ENCODE peak calls at places on chromosomes 13 and 19, in seven cellular contexts. O is PC-3, E is adrenal gland, C is HepG2, I is fibroblast of lung, Y is H7, N is AG10803. V is an unnamed sample.

GRCh38 chr19:32469796-32470195 is 64.2 kb downstream of the DPY19L3 start:
- DNase-seq in N (peak; percentile 3), C (no peak), Y (no peak), E (no peak), I (no peak), O (no peak), V (no peak)

GRCh38 chr13:97712770-97713169 is 240.7 kb upstream of the IPO5 start:
- DNase-seq in I (no peak), N (no peak), Y (no peak), O (no peak), E (no peak), C (no peak), V (no peak)

GRCh38 chr19:55206664-55207500 is 2.4 kb downstream of the PTPRH start:
- DNase-seq in Y (peak; percentile 95), C (peak; percentile 93), I (peak; percentile 85), N (peak; percentile 75), O (peak; percentile 96), E (peak; percentile 98), V (no peak)

GRCh38 chr19:47020132-47020805 is 632 bp downstream of the NPAS1 start:
- DNase-seq in Y (peak; percentile 88), C (no peak), E (no peak), N (no peak), I (no peak), O (no peak), V (no peak)

GRCh38 chr19:8363803-8364771 is at the start of gene ANGPTL4:
- DNase-seq in I (peak; percentile 50), Y (peak; percentile 97), C (no peak), E (peak; percentile 65), N (peak; percentile 74), O (peak; percentile 79), V (no peak)

GRCh38 chr13:85816413-85816812 is 17.2 kb upstream of the SLITRK6 start:
- DNase-seq in I (no peak), O (peak; percentile 56), Y (no peak), C (no peak), E (no peak), N (no peak), V (no peak)

GRCh38 chr19:33580026-33580644 is 41.6 kb upstream of the CHST8 start:
- DNase-seq in Y (peak; percentile 19), O (peak; percentile 52), E (no peak), N (no peak), C (peak; percentile 20), I (no peak), V (no peak)

GRCh38 chr13:25242956-25243355 is 44.3 kb downstream of the MTMR6 start:
- DNase-seq in Y (no peak), O (no peak), N (no peak), C (no peak), I (no peak), E (no peak), V (no peak)

GRCh38 chr13:50388481-50388880 is 373.2 kb downstream of the KCNRG start:
- DNase-seq in O (no peak), N (no peak), E (no peak), Y (no peak), C (no peak), I (no peak), V (no peak)

GRCh38 chr19:46537136-46538097 is 41.8 kb upstream of the PNMA8B start:
- DNase-seq in I (peak; percentile 19), E (peak; percentile 59), Y (peak; percentile 75), O (peak; percentile 54), C (no peak), N (peak; percentile 36), V (no peak)

GRCh38 chr19:35752746-35753350 is 4.0 kb downstream of the HSPB6 start:
- DNase-seq in N (no peak), O (no peak), I (no peak), C (no peak), E (no peak), Y (no peak), V (no peak)

GRCh38 chr19:35753634-35754364 is 3.0 kb downstream of the HSPB6 start:
- DNase-seq in C (no peak), E (no peak), Y (no peak), O (no peak), N (no peak), I (no peak), V (no peak)

GRCh38 chr19:35755550-35756371 is 1.1 kb downstream of the HSPB6 start:
- DNase-seq in I (no peak), E (peak; percentile 89), O (no peak), Y (peak; percentile 81), C (no peak), N (peak; percentile 76), V (no peak)

GRCh38 chr19:35755160-35755549 is 1.7 kb downstream of the HSPB6 start:
- DNase-seq in I (no peak), C (no peak), O (no peak), E (no peak), Y (no peak), N (no peak), V (no peak)

DNA sequence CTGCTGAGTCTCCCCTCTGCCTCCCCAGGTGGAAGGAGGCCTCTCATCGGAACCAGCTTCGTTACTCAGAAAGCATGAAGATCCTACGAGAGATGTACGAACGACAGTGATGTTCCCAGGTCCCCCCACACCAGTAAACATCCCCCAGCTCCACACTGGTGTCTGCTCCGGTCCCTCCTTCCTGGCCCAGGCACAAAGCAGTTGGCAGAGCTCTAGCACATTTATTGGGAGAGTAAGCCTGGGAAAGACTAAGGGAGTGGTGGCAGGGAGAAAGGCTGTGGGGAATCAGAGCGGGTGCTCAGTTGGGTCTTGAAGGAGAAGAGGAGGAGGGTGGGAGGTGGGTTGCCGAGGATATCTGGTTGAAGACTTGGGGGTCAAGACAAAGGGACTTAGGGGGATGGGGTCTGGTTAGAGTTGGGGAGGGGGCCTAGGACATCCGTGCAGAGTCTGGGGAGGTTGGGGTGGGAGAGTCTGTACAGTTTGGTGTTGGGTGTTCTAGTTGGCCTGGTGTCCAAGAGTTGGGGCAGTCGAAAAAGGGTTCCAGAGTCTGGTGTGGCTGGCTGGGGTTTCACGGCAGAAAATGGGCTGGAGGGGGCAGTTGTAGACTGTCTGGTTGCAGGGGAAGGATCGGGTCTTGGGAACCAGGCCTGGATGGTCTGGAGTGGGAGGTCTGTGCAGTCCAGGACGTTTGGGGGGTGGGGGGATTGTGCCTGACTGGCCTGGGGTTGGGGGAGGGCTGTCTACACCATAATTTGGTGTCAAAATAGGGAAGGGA is 2.3 kb downstream of the HSPB6 start:
- DNase-seq in C (no peak), O (no peak), I (no peak), E (no peak), Y (no peak), N (no peak), V (no peak)
- H3K4me3 ChIP-seq in C (no peak overlapping the region), O (no peak overlapping the region), I (peak overlapping the region; percentile 49), E (no peak overlapping the region), Y (no peak overlapping the region), N (no peak overlapping the region), V (no peak overlapping the region)

DNA sequence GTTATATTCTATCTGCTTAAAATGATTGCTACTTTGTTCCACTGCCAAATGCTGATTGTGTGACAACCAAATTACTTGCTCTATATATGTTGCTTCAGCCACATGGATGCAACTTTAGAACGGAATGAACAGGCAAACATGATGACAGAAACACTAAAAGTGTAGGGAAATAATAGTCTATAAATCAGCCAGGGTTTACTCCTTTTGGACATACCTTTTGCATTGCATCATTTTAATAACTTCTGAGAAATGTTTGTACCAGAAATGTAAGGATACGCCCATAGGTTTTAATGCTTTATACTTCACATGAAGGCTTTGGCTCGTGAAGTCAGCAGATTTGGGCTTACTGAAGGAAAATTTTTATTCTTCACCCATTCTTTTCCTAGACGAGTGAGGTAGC is 141.0 kb downstream of the POSTN start:
- DNase-seq in E (no peak), N (no peak), C (no peak), I (no peak), Y (no peak), O (peak; percentile 34), V (no peak)
- H3K4me3 ChIP-seq in E (no peak overlapping the region), N (no peak overlapping the region), C (no peak overlapping the region), I (no peak overlapping the region), Y (no peak overlapping the region), O (no peak overlapping the region), V (no peak overlapping the region)

GRCh38 chr13:107210216-107211010 is 642.5 kb upstream of the ARGLU1 start:
- DNase-seq in Y (no peak), E (no peak), I (peak; percentile 23), N (peak; percentile 51), C (no peak), O (no peak), V (no peak)
- H3K4me3 ChIP-seq in Y (no peak overlapping the region), E (no peak overlapping the region), I (peak overlapping the region; percentile 44), N (peak overlapping the region; percentile 3), C (no peak overlapping the region), O (peak overlapping the region; percentile 46), V (no peak overlapping the region)

DNA sequence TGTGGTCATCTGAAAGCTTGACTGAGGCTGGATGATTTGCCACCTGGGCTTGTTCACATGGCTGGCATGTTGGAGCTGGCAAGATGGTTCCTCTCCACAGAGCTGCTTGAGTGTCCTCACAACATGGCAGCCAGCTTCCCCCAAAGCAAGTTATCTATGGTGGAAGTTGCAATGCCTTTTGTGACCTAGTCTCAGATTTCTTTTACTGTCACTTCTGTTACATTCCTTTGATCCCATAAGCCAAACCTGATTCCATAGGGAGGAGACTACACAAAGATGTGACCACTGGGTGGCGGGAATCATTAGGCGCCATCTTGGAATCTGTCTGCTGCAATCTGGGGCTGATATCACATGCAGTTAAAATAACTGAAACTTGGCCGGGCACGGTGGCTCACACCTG is 17.5 kb upstream of the LMTK3 start:
- DNase-seq in I (no peak), O (no peak), Y (no peak), N (no peak), E (no peak), C (no peak), V (no peak)
- H3K4me3 ChIP-seq in I (no peak overlapping the region), O (no peak overlapping the region), Y (no peak overlapping the region), N (no peak overlapping the region), E (no peak overlapping the region), C (no peak overlapping the region), V (no peak overlapping the region)

GRCh38 chr19:48868196-48868886 is at the start of gene PLEKHA4:
- DNase-seq in E (peak; percentile 68), Y (peak; percentile 82), I (peak; percentile 61), O (no peak), N (peak; percentile 51), C (no peak), V (no peak)
- H3K4me3 ChIP-seq in E (no peak within 1 kb of the TSS), Y (no peak within 1 kb of the TSS), I (peak within 1 kb of the TSS; percentile 70), O (no peak within 1 kb of the TSS), N (peak within 1 kb of the TSS; percentile 63), C (peak within 1 kb of the TSS; percentile 76), V (no peak within 1 kb of the TSS)

V was measured in Jurkat, Clone E6-1.